ENCODE peak calls at places on chromosome X, in four cellular contexts. F is HEK293T, L is K562, B is hippocampal formation. M is an unnamed sample.
A peak's percentile ranks its signal among the peaks of the same experiment; 100 is the strongest.

GRCh38 chrX:150926304-150926703 is 27.8 kb upstream of the CD99L2 start:
- DNase-seq in F (no peak), L (no peak), B (no peak), M (no peak)

GRCh38 chrX:112512509-112512908 is 167.2 kb downstream of the LHFPL1 start:
- DNase-seq in B (no peak), F (no peak), L (no peak), M (no peak)

GRCh38 chrX:115503099-115503498 is 57.9 kb upstream of the PLS3 start:
- DNase-seq in L (no peak), F (no peak), B (no peak), M (no peak)

GRCh38 chrX:149152941-149153340 is 352.2 kb downstream of the IDS start:
- DNase-seq in L (no peak), B (no peak), F (no peak), M (no peak)

GRCh38 chrX:77342028-77342427 is 105.2 kb upstream of the FGF16 start:
- DNase-seq in B (no peak), L (no peak), F (no peak), M (no peak)

GRCh38 chrX:68428431-68428830 is 4.9 kb downstream of the OPHN1 start:
- DNase-seq in B (no peak), L (no peak), F (no peak), M (no peak)

GRCh38 chrX:24956828-24957227 is 58.9 kb downstream of the ARX start:
- DNase-seq in B (no peak), L (no peak), F (no peak), M (no peak)

GRCh38 chrX:109886122-109886761 is 116.7 kb upstream of the TMEM164 start:
- DNase-seq in F (peak; percentile 78), B (no peak), L (peak; percentile 63), M (peak; percentile 21)

GRCh38 chrX:126376465-126376864 is 176.1 kb downstream of the DCAF12L1 start:
- DNase-seq in F (no peak), B (no peak), L (no peak), M (no peak)

GRCh38 chrX:920234-920799 is 289.7 kb downstream of the SHOX start:
- DNase-seq in B (no peak), F (no peak), L (no peak), M (no peak)